ENCODE peak calls at places on chromosomes 13 and 19, in ten cellular contexts. T, M, C, P, A, S, I, N, Q and G are unnamed samples.

GRCh38 chr19:30029721-30030510 is 87.9 kb downstream of the URI1 start:
- DNase-seq in T (no peak), M (peak), C (no peak), P (no peak), A (no peak), S (no peak), I (no peak), N (no peak), Q (no peak), G (no peak)

GRCh38 chr13:101115762-101116161 is 300.5 kb downstream of the NALCN start:
- DNase-seq in T (no peak), M (no peak), C (no peak), P (no peak), A (no peak), S (no peak), I (no peak), N (no peak), Q (no peak), G (no peak)

GRCh38 chr13:100491164-100491847 is 97.3 kb downstream of the GGACT start:
- DNase-seq in T (no peak), M (no peak), C (peak), P (no peak), A (no peak), S (no peak), I (no peak), N (no peak), Q (no peak), G (no peak)

GRCh38 chr13:98207411-98207810 is 30.3 kb upstream of the RNF113B start:
- DNase-seq in T (no peak), M (no peak), C (no peak), P (no peak), A (no peak), S (no peak), I (no peak), N (no peak), Q (no peak), G (no peak)

GRCh38 chr19:10826236-10826635 is 9.8 kb downstream of the TMED1 start:
- DNase-seq in T (peak), M (no peak), C (no peak), P (no peak), A (no peak), S (peak), I (no peak), N (no peak), Q (no peak), G (no peak)

GRCh38 chr19:7063764-7064418 is 5.4 kb upstream of the MBD3L3 start:
- DNase-seq in T (no peak), M (no peak), C (no peak), P (no peak), A (no peak), S (no peak), I (no peak), N (no peak), Q (no peak), G (no peak)

GRCh38 chr19:55440411-55441105 is 2.5 kb downstream of the SHISA7 start:
- DNase-seq in T (peak), M (no peak), C (no peak), P (no peak), A (peak), S (peak), I (no peak), N (no peak), Q (no peak), G (no peak)

GRCh38 chr19:33376931-33377557 is 3.5 kb downstream of the CEBPG start:
- DNase-seq in T (no peak), M (no peak), C (peak), P (peak), A (no peak), S (no peak), I (peak), N (no peak), Q (no peak), G (peak)

GRCh38 chr13:38385152-38385891 is 35.7 kb downstream of the UFM1 start:
- DNase-seq in T (no peak), M (no peak), C (no peak), P (no peak), A (no peak), S (no peak), I (no peak), N (no peak), Q (no peak), G (no peak)

GRCh38 chr13:51955841-51956603 is 55.2 kb downstream of the ATP7B start:
- DNase-seq in T (no peak), M (no peak), C (no peak), P (no peak), A (peak), S (peak), I (no peak), N (no peak), Q (no peak), G (peak)

GRCh38 chr19:9941236-9941635 is 4.9 kb upstream of the OLFM2 start:
- DNase-seq in T (no peak), M (no peak), C (no peak), P (no peak), A (no peak), S (no peak), I (no peak), N (no peak), Q (no peak), G (no peak)

GRCh38 chr13:109145631-109146030 is 516.2 kb downstream of the MYO16 start:
- DNase-seq in T (peak), M (no peak), C (no peak), P (peak), A (peak), S (no peak), I (no peak), N (no peak), Q (no peak), G (peak)

GRCh38 chr13:105518086-105518485 is 1017.4 kb downstream of the EFNB2 start:
- DNase-seq in T (no peak), M (no peak), C (no peak), P (no peak), A (no peak), S (no peak), I (no peak), N (no peak), Q (no peak), G (no peak)

GRCh38 chr13:27168086-27168485 is 3.5 kb downstream of the USP12 start:
- DNase-seq in T (no peak), M (no peak), C (peak), P (peak), A (no peak), S (no peak), I (no peak), N (no peak), Q (no peak), G (no peak)

GRCh38 chr19:33467851-33468250 is 53.7 kb downstream of the PEPD start:
- DNase-seq in T (no peak), M (no peak), C (no peak), P (no peak), A (no peak), S (no peak), I (no peak), N (no peak), Q (no peak), G (no peak)

GRCh38 chr13:106103779-106104178 is 431.7 kb downstream of the EFNB2 start:
- DNase-seq in T (no peak), M (no peak), C (no peak), P (no peak), A (no peak), S (no peak), I (no peak), N (no peak), Q (no peak), G (no peak)

GRCh38 chr19:33580026-33580644 is 41.6 kb upstream of the CHST8 start:
- DNase-seq in T (no peak), M (no peak), C (no peak), P (peak), A (no peak), S (no peak), I (no peak), N (no peak), Q (no peak), G (no peak)

GRCh38 chr19:14149509-14149994 is 13.2 kb upstream of the ASF1B start:
- DNase-seq in T (peak), M (no peak), C (peak), P (peak), A (no peak), S (peak), I (peak), N (no peak), Q (peak), G (peak)

GRCh38 chr19:34482380-34483250 is 1.1 kb downstream of the WTIP start:
- DNase-seq in T (peak), M (no peak), C (no peak), P (no peak), A (no peak), S (peak), I (peak), N (no peak), Q (no peak), G (no peak)

GRCh38 chr13:36819811-36820140 is 754 bp downstream of the RFXAP start:
- DNase-seq in T (no peak), M (no peak), C (no peak), P (no peak), A (peak), S (no peak), I (no peak), N (no peak), Q (no peak), G (no peak)

GRCh38 chr19:31499826-31500539 is 150.7 kb upstream of the TSHZ3 start:
- DNase-seq in T (no peak), M (no peak), C (no peak), P (no peak), A (no peak), S (no peak), I (peak), N (no peak), Q (peak), G (no peak)

GRCh38 chr19:2627319-2627829 is 75.1 kb downstream of the GNG7 start:
- DNase-seq in T (no peak), M (no peak), C (peak), P (peak), A (no peak), S (peak), I (peak), N (no peak), Q (peak), G (peak)

GRCh38 chr19:36686365-36687213 is 823 bp upstream of the ZNF567 start:
- DNase-seq in T (no peak), M (no peak), C (no peak), P (no peak), A (no peak), S (no peak), I (no peak), N (no peak), Q (no peak), G (peak)

GRCh38 chr13:35293579-35293978 is 182.9 kb downstream of the MAB21L1 start:
- DNase-seq in T (no peak), M (no peak), C (no peak), P (no peak), A (no peak), S (no peak), I (no peak), N (no peak), Q (no peak), G (no peak)

GRCh38 chr19:39128511-39129079 is 3.0 kb downstream of the PAK4 start:
- DNase-seq in T (no peak), M (no peak), C (no peak), P (no peak), A (no peak), S (no peak), I (no peak), N (no peak), Q (no peak), G (peak)

GRCh38 chr19:926595-927043 is 784 bp downstream of the ARID3A start:
- DNase-seq in T (no peak), M (no peak), C (no peak), P (peak), A (peak), S (peak), I (no peak), N (no peak), Q (no peak), G (peak)

DNA sequence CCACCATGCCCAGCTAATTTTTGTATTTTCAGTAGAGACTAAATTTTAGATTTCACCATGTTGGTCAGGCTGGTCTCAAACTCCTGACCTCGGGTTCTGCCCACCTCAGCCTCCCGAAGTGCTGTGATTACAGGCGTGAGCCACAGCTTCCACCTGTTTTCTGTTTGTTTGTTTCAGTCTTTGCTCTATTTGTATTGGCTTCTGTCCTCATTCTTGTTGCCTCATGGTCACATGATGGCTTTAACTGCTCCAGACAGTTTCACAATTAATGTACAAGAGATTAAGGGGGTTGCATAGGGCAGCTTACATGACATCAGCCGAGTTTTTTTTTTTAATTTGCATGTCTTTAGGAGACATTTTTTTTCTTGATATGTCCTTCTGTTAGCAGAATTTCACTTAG is 153.2 kb upstream of the PCDH9 start:
- DNase-seq in T (no peak), M (no peak), C (no peak), P (no peak), A (no peak), S (no peak), I (no peak), N (no peak), Q (no peak), G (no peak)
- TF ChIP-seq POLR2AphosphoS5 in T (no peak), M (no peak), C (no peak), P (no peak), A (no peak), S (no peak), I (no peak), N (no peak), Q (no peak), G (no peak)

DNA sequence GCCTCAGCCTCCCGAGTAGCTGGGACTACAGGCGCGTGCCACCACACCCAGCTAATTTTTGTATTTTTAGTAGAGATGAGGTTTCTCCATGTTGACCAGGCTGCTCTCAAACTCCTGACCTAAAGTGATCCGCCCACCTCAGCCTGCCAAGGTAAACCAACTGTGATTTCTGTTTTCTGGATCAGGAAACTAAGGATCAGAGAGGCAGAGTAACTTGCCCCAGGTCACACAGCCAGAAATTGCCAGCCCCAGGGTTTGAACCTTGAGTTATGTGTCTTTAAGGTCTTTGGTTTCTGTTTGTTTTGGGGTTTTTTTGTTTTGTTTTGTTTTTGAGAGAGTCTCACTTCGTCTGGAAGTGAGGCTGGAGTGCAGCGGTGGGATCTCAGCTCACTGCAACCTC is 4.2 kb upstream of the PLIN3 start:
- DNase-seq in T (no peak), M (no peak), C (no peak), P (no peak), A (no peak), S (no peak), I (no peak), N (no peak), Q (no peak), G (no peak)
- TF ChIP-seq EP300 in T (no peak), M (no peak), C (no peak), P (no peak), A (no peak), S (no peak), I (no peak), N (no peak), Q (no peak), G (no peak)

GRCh38 chr13:48560657-48561337 is 27.9 kb upstream of the RCBTB2 start:
- DNase-seq in T (no peak), M (no peak), C (no peak), P (no peak), A (no peak), S (no peak), I (no peak), N (no peak), Q (peak), G (no peak)
- H3K4me3 ChIP-seq in T (no peak), M (no peak), C (no peak), P (no peak), A (no peak), S (no peak), I (no peak), N (no peak), Q (no peak), G (no peak)

GRCh38 chr13:110361365-110361911 is 54.4 kb downstream of the COL4A2 start:
- DNase-seq in T (no peak), M (no peak), C (peak), P (no peak), A (no peak), S (no peak), I (peak), N (no peak), Q (no peak), G (peak)
- TF ChIP-seq POLR2AphosphoS5 in T (no peak), M (no peak), C (peak), P (peak), A (no peak), S (no peak), I (peak), N (no peak), Q (peak), G (peak)

GRCh38 chr13:96652506-96652905 is 341.8 kb downstream of the OXGR1 start:
- DNase-seq in T (no peak), M (no peak), C (no peak), P (no peak), A (no peak), S (no peak), I (no peak), N (no peak), Q (no peak), G (no peak)

GRCh38 chr13:96651598-96651997 is 342.7 kb downstream of the OXGR1 start:
- DNase-seq in T (no peak), M (no peak), C (no peak), P (no peak), A (no peak), S (no peak), I (no peak), N (no peak), Q (no peak), G (no peak)

DNA sequence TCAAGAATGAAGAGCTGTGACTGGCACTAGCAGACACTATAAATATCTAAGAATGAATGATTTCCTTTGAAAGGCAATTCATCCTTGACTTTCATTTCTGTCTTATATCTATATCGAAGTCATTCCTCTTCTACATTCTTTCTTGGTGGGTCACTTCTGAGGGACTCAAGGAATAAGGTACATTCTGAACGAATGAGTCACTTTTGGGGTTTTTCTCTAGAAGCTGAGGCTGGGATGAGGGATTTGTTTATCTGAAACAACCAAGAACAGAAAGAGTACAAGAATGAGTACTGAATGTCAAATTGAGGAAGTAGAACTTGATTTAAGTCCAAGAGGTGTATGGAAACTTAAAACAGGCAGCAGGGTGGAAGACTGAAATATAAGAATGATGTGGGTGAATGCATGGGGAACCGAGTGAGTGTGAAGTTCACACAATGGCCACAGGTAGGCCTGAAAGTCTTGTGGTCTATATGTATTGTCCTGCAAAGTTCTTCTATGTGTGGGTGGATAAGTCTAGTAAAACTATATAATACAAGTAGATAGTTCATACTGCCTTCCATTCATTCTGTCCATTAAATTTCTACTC is 343.9 kb downstream of the OXGR1 start:
- DNase-seq in T (no peak), M (peak), C (no peak), P (no peak), A (no peak), S (no peak), I (no peak), N (no peak), Q (no peak), G (no peak)
- TF ChIP-seq EP300 in T (no peak), M (no peak), C (no peak), P (no peak), A (no peak), S (no peak), I (no peak), N (no peak), Q (no peak), G (no peak)

GRCh38 chr19:18453269-18454024 is 15.5 kb upstream of the ISYNA1 start:
- DNase-seq in T (no peak), M (no peak), C (no peak), P (no peak), A (no peak), S (no peak), I (no peak), N (no peak), Q (no peak), G (no peak)

GRCh38 chr19:18452386-18452785 is 14.5 kb upstream of the ISYNA1 start:
- DNase-seq in T (no peak), M (no peak), C (no peak), P (no peak), A (no peak), S (peak), I (no peak), N (no peak), Q (no peak), G (no peak)

GRCh38 chr19:18450021-18450933 is 12.3 kb upstream of the ISYNA1 start:
- DNase-seq in T (no peak), M (no peak), C (peak), P (no peak), A (no peak), S (peak), I (no peak), N (no peak), Q (no peak), G (no peak)

GRCh38 chr19:18449552-18449951 is 11.6 kb upstream of the ISYNA1 start:
- DNase-seq in T (no peak), M (no peak), C (no peak), P (no peak), A (no peak), S (peak), I (no peak), N (no peak), Q (no peak), G (no peak)

GRCh38 chr19:18450934-18451836 is 13.3 kb upstream of the ISYNA1 start:
- DNase-seq in T (peak), M (no peak), C (peak), P (peak), A (peak), S (peak), I (peak), N (no peak), Q (peak), G (peak)
- H3K4me3 ChIP-seq in T (no peak), M (no peak), C (no peak), P (no peak), A (no peak), S (no peak), I (no peak), N (no peak), Q (no peak), G (no peak)

GRCh38 chr13:107734891-107735620 is 480.3 kb downstream of the LIG4 start:
- DNase-seq in T (no peak), M (no peak), C (no peak), P (no peak), A (no peak), S (no peak), I (no peak), N (no peak), Q (no peak), G (no peak)

GRCh38 chr13:107730835-107731234 is 484.5 kb downstream of the LIG4 start:
- DNase-seq in T (no peak), M (no peak), C (no peak), P (no peak), A (no peak), S (no peak), I (no peak), N (no peak), Q (no peak), G (no peak)

GRCh38 chr13:107736149-107736548 is 479.2 kb downstream of the LIG4 start:
- DNase-seq in T (no peak), M (no peak), C (no peak), P (no peak), A (no peak), S (no peak), I (no peak), N (no peak), Q (no peak), G (no peak)
- TF ChIP-seq POLR2AphosphoS5 in T (no peak), M (no peak), C (no peak), P (no peak), A (no peak), S (no peak), I (no peak), N (no peak), Q (no peak), G (no peak)